ENCODE peak calls at places on chromosomes 3 and 15, in four cellular contexts. G is H9, K is H1, A is mesenchymal stem cell. Z is an unnamed sample.

GRCh38 chr3:177144922-177145321 is 52.4 kb downstream of the TBL1XR1 start:
- DNase-seq in G (no peak), K (no peak), A (no peak), Z (no peak)

GRCh38 chr15:92451225-92451825 is 57.6 kb downstream of the ST8SIA2 start:
- DNase-seq in G (no peak), K (no peak), A (peak), Z (no peak)

GRCh38 chr3:177329854-177330253 is 132.6 kb upstream of the TBL1XR1 start:
- DNase-seq in G (no peak), K (no peak), A (no peak), Z (no peak)

GRCh38 chr3:165462616-165463334 is 266.6 kb upstream of the SLITRK3 start:
- DNase-seq in G (no peak), K (no peak), A (no peak), Z (no peak)

GRCh38 chr3:30658328-30659052 is 52.1 kb downstream of the TGFBR2 start:
- DNase-seq in G (no peak), K (no peak), A (peak), Z (no peak)

GRCh38 chr3:116181159-116181558 is 264.1 kb downstream of the LSAMP start:
- DNase-seq in G (no peak), K (no peak), A (no peak), Z (no peak)

GRCh38 chr15:71784719-71785118 is 25.6 kb upstream of the NR2E3 start:
- DNase-seq in G (no peak), K (no peak), A (no peak), Z (no peak)

GRCh38 chr3:149233323-149233722 is 11.7 kb upstream of the CP start:
- DNase-seq in G (no peak), K (no peak), A (no peak), Z (no peak)

GRCh38 chr3:151016421-151016820 is 43.9 kb upstream of the CLRN1 start:
- DNase-seq in G (no peak), K (no peak), A (no peak), Z (no peak)

GRCh38 chr3:104566054-104566453 is 800.7 kb upstream of the ALCAM start:
- DNase-seq in G (no peak), K (no peak), A (no peak), Z (no peak)

GRCh38 chr3:15636028-15636709 is 34.6 kb downstream of the BTD start:
- DNase-seq in G (no peak), K (no peak), A (peak), Z (no peak)

GRCh38 chr15:78168591-78168990 is 19.4 kb downstream of the IDH3A start:
- DNase-seq in G (no peak), K (no peak), A (no peak), Z (no peak)

GRCh38 chr3:8576841-8577553 is 67.6 kb downstream of the SSUH2 start:
- DNase-seq in G (no peak), K (no peak), A (peak), Z (no peak)

GRCh38 chr3:21785765-21786453 is 34.9 kb upstream of the ZNF385D start:
- DNase-seq in G (no peak), K (no peak), A (no peak), Z (no peak)

GRCh38 chr3:159947220-159947619 is 41.4 kb upstream of the IL12A start:
- DNase-seq in G (no peak), K (no peak), A (peak), Z (no peak)

GRCh38 chr3:102174832-102175374 is 259.9 kb upstream of the ZPLD1 start:
- DNase-seq in G (no peak), K (no peak), A (no peak), Z (no peak)

GRCh38 chr15:67083135-67083766 is 17.8 kb downstream of the SMAD3 start:
- DNase-seq in G (no peak), K (no peak), A (no peak), Z (no peak)

GRCh38 chr3:18725668-18726407 is 300.7 kb upstream of the SATB1 start:
- DNase-seq in G (no peak), K (no peak), A (no peak), Z (no peak)

GRCh38 chr3:159791336-159791735 is 197.3 kb upstream of the IL12A start:
- DNase-seq in G (no peak), K (no peak), A (no peak), Z (no peak)

DNA sequence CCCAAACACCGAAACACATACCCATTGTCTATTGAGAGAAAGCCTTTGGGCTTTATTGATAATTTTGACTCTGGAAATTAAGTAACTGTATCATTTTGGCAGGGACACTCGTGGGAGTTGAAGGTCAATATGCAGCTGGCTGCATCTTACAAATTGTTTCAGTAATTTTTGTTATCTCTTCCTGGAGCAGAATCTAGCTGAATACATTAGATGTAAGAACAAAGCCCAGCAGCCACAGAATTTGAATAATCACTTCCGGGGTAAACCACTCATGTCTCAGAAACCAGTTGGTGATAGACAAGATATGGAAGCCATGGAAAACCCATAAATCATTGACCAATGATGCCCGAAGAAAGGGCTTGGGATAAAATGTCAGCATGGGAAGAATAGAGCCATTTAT is 107.6 kb upstream of the SLC4A7 start:
- DNase-seq in G (no peak), K (no peak), A (no peak), Z (no peak)
- H2BK15ac ChIP-seq in G (no peak), K (peak), A (no peak), Z (no peak)

GRCh38 chr3:143142354-143142753 is 22.8 kb downstream of the CHST2 start:
- DNase-seq in G (no peak), K (no peak), A (no peak), Z (no peak)

GRCh38 chr3:143137637-143138036 is 18.1 kb downstream of the CHST2 start:
- DNase-seq in G (no peak), K (no peak), A (no peak), Z (no peak)

GRCh38 chr3:143138948-143139347 is 19.4 kb downstream of the CHST2 start:
- DNase-seq in G (no peak), K (no peak), A (no peak), Z (no peak)

GRCh38 chr3:143139786-143140185 is 20.2 kb downstream of the CHST2 start:
- DNase-seq in G (no peak), K (no peak), A (no peak), Z (no peak)

DNA sequence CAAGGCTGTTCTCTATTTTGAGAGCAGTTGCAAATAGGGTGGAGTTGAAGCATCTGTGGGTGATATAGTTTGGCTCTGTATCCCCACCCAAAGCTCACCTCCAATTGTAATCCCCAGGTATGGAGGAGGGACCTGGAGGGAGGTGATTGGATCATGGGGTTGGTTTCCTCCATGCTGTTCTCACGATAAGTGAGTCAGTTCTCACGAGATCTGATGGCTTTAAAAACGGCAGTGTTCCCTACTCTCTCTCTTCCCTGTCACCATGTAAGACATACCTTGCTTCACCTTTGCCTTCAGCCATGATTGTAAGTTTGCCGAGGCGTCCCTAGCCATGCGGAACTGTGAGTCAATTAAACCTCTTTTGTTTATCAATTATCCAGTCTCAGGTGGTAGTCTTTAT is 21.0 kb downstream of the CHST2 start:
- DNase-seq in G (no peak), K (no peak), A (no peak), Z (no peak)
- H2AFZ ChIP-seq in G (no peak), K (no peak), A (no peak), Z (no peak)

GRCh38 chr3:135513106-135514063 is 452.1 kb upstream of the PPP2R3A start:
- DNase-seq in G (peak), K (peak), A (peak), Z (no peak)

GRCh38 chr3:135516143-135516542 is 449.4 kb upstream of the PPP2R3A start:
- DNase-seq in G (peak), K (peak), A (peak), Z (no peak)

DNA sequence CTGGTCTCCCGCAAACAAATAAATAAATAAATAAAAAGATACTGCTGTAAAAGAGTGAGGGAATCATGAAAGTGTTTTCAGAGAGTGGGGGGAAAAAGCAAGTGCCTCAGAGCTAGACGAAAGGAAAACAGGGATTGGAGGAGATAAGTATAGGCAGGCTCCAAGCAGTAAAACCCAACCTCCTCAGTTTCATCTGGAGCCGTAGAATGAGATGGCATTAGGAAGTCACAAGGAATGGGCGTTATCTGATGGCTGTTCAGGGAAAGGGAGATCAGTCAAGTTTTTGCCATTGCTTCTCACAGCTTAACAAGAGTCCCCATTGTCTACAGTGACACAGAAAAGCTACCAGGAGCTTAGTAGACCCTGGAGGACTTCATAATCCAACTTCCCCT is 451.5 kb upstream of the PPP2R3A start:
- DNase-seq in G (no peak), K (no peak), A (peak), Z (no peak)
- H2BK12ac ChIP-seq in G (no peak), K (no peak), A (no peak), Z (no peak)

GRCh38 chr3:129657261-129658046 is 51.0 kb upstream of the PLXND1 start:
- DNase-seq in G (no peak), K (no peak), A (no peak), Z (no peak)
- H2BK15ac ChIP-seq in G (no peak), K (no peak), A (no peak), Z (no peak)

DNA sequence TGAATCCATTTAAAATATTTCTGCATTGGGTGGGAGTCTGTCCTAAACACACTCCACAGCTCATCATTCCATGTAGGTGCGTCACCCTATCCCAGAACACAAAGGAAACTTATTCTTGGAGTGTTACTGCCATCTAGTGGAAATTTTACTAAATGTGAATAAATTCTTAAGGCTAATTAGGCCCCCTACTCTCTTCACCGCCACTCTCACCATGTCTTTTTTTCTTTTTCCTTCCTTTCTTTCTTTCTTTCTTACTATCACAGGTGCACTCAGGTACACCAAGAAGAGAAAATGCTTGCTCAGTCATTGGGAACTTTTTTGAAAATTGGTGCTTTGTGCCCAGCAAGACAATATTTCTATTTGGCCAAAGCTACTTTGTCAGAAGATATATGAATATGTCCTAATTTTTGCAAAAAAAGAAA is 26.4 kb upstream of the ATP8B4 start:
- DNase-seq in G (no peak), K (peak), A (peak), Z (peak)
- H2AFZ ChIP-seq in G (no peak), K (peak), A (no peak), Z (peak)

GRCh38 chr3:46113608-46114007 is 86.3 kb upstream of the XCR1 start:
- DNase-seq in G (no peak), K (no peak), A (no peak), Z (no peak)
- H2BK12ac ChIP-seq in G (no peak), K (no peak), A (no peak), Z (no peak)

DNA sequence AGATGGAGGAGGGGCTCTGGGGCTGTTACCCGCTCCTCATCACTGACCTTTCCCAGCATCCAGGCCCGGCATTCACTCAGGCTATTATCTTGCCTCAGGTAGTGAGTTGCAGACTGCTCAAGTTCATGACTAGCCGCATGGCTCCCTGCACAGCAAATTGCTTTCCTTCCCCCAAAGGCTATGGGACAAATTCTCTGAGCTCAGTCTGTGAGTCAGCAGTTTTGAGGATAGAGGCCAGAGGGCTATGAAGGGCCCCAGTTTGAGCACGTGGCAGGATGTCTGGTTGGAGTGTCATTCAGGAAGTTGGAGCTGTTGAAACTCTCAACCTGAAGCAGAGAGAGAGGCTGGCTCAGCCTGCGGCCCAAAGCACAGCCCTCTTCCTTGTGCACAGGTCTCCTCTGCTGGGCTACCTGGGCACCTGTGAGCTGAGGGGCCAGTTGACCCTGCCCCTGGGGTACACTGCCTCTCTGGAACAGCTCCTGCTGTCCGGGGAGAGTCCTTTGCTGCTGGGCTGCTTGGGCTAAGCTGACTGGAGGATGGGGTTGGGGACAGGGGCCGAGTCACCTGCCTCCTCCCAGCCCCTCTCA is 7.9 kb downstream of the FAH start:
- DNase-seq in G (no peak), K (no peak), A (peak), Z (no peak)
- H2BK15ac ChIP-seq in G (no peak), K (no peak), A (peak), Z (no peak)

GRCh38 chr15:50355980-50356379 is 982 bp upstream of the GABPB1 start:
- DNase-seq in G (no peak), K (no peak), A (no peak), Z (no peak)
- H2AFZ ChIP-seq in G (no peak), K (no peak), A (no peak), Z (no peak)